ENCODE peak calls at places on chromosome 22, in six cellular contexts. Y is activated T-helper 9 cell treated with anti-CD3 and anti-CD28 coated beads, Interleukin-2, amount 50 U/mL, for 16 hours; R is stimulated activated CD4-positive, alpha-beta T cell treated with anti-CD3 and anti-CD28 coated beads, Interleukin-2, amount 100 ng/mL, for 48 hours; U is T-helper 1 cell; J is NCI-H1048; W is brain microvascular endothelial cell. K is an unnamed sample.

GRCh38 chr22:46770726-46771125 is 8.3 kb downstream of the TBC1D22A start:
- DNase-seq in Y (no peak), R (no peak), U (peak; percentile 21), J (no peak), W (no peak), K (no peak)

GRCh38 chr22:46352691-46353386 is 17.3 kb downstream of the TRMU start:
- DNase-seq in Y (no peak), R (no peak), U (no peak), J (no peak), W (peak; percentile 14), K (no peak)

GRCh38 chr22:32775957-32776356 is 25.5 kb upstream of the TIMP3 start:
- DNase-seq in Y (no peak), R (no peak), U (no peak), J (no peak), W (no peak), K (no peak)

GRCh38 chr22:44025171-44026065 is 1.3 kb downstream of the PARVB start:
- DNase-seq in Y (no peak), R (no peak), U (no peak), J (no peak), W (no peak), K (no peak)

GRCh38 chr22:19958083-19959042 is 16.7 kb upstream of the TXNRD2 start:
- DNase-seq in Y (no peak), R (no peak), U (no peak), J (no peak), W (no peak), K (no peak)

GRCh38 chr22:42697542-42698013 is 23.1 kb downstream of the A4GALT start:
- DNase-seq in Y (no peak), R (no peak), U (no peak), J (no peak), W (peak; percentile 77), K (no peak)

GRCh38 chr22:30634477-30635233 is 926 bp upstream of the SLC35E4 start:
- DNase-seq in Y (peak; percentile 88), R (peak; percentile 88), U (peak; percentile 89), J (peak; percentile 67), W (peak; percentile 83), K (peak; percentile 40)

GRCh38 chr22:17234144-17234623 is 14.9 kb upstream of the ADA2 start:
- DNase-seq in Y (no peak), R (no peak), U (no peak), J (no peak), W (no peak), K (no peak)

K was measured in SK-N-MC.